ENCODE peak calls at places on chromosomes 5 and 9, in nine cellular contexts. One of them, this sample, is unnamed. For H3K9me3, the result is how much of the 10 kb centered on the place peaks cover.

GRCh38 chr9:129276486-129277260 is 98.6 kb upstream of the IER5L start:
- DNase-seq in mucosa of descending colon: no peak
- DNase-seq in IMR-90: no peak
- DNase-seq in neural progenitor cell: peak
- DNase-seq in left ventricle myocardium inferior: no peak
- DNase-seq in fibroblast of lung: no peak
- DNase-seq in suprapubic skin: no peak
- DNase-seq in tibial nerve: no peak
- DNase-seq in uterus: peak
- DNase-seq in this sample: no peak

GRCh38 chr9:112288029-112288428 is 45.4 kb downstream of the PTBP3 start:
- DNase-seq in uterus: no peak
- DNase-seq in left ventricle myocardium inferior: no peak
- DNase-seq in neural progenitor cell: no peak
- DNase-seq in suprapubic skin: no peak
- DNase-seq in fibroblast of lung: no peak
- DNase-seq in tibial nerve: no peak
- DNase-seq in mucosa of descending colon: no peak
- DNase-seq in IMR-90: peak
- DNase-seq in this sample: no peak

GRCh38 chr9:98777618-98778017 is 18.7 kb downstream of the ANKS6 start:
- DNase-seq in fibroblast of lung: no peak
- DNase-seq in left ventricle myocardium inferior: no peak
- DNase-seq in IMR-90: no peak
- DNase-seq in suprapubic skin: no peak
- DNase-seq in tibial nerve: no peak
- DNase-seq in uterus: no peak
- DNase-seq in mucosa of descending colon: no peak
- DNase-seq in neural progenitor cell: no peak
- DNase-seq in this sample: no peak

GRCh38 chr9:92482336-92482735 is at the start of gene ASPN:
- DNase-seq in IMR-90: peak
- DNase-seq in uterus: no peak
- DNase-seq in tibial nerve: no peak
- DNase-seq in neural progenitor cell: no peak
- DNase-seq in suprapubic skin: no peak
- DNase-seq in left ventricle myocardium inferior: no peak
- DNase-seq in mucosa of descending colon: no peak
- DNase-seq in fibroblast of lung: peak
- DNase-seq in this sample: no peak

GRCh38 chr5:149750596-149750995 is 20.5 kb downstream of the PPARGC1B start:
- DNase-seq in neural progenitor cell: no peak
- DNase-seq in fibroblast of lung: no peak
- DNase-seq in tibial nerve: no peak
- DNase-seq in left ventricle myocardium inferior: no peak
- DNase-seq in suprapubic skin: no peak
- DNase-seq in mucosa of descending colon: no peak
- DNase-seq in uterus: no peak
- DNase-seq in IMR-90: no peak
- DNase-seq in this sample: no peak

GRCh38 chr5:135063511-135064234 is 29.6 kb upstream of the PITX1 start:
- DNase-seq in tibial nerve: no peak
- DNase-seq in fibroblast of lung: no peak
- DNase-seq in neural progenitor cell: no peak
- DNase-seq in suprapubic skin: no peak
- DNase-seq in IMR-90: no peak
- DNase-seq in left ventricle myocardium inferior: no peak
- DNase-seq in uterus: no peak
- DNase-seq in mucosa of descending colon: no peak
- DNase-seq in this sample: no peak

GRCh38 chr9:17695482-17695881 is 116.6 kb downstream of the SH3GL2 start:
- DNase-seq in IMR-90: no peak
- DNase-seq in fibroblast of lung: no peak
- DNase-seq in tibial nerve: no peak
- DNase-seq in left ventricle myocardium inferior: no peak
- DNase-seq in uterus: no peak
- DNase-seq in neural progenitor cell: no peak
- DNase-seq in mucosa of descending colon: no peak
- DNase-seq in suprapubic skin: no peak
- DNase-seq in this sample: no peak

GRCh38 chr5:33270671-33271070 is 170.1 kb upstream of the TARS1 start:
- DNase-seq in uterus: no peak
- DNase-seq in left ventricle myocardium inferior: no peak
- DNase-seq in suprapubic skin: no peak
- DNase-seq in tibial nerve: no peak
- DNase-seq in mucosa of descending colon: no peak
- DNase-seq in neural progenitor cell: no peak
- DNase-seq in IMR-90: no peak
- DNase-seq in fibroblast of lung: no peak
- DNase-seq in this sample: no peak

GRCh38 chr5:168528521-168529360 is at the start of gene FBLL1:
- DNase-seq in tibial nerve: no peak
- DNase-seq in uterus: no peak
- DNase-seq in mucosa of descending colon: no peak
- DNase-seq in neural progenitor cell: peak
- DNase-seq in suprapubic skin: no peak
- DNase-seq in fibroblast of lung: peak
- DNase-seq in IMR-90: peak
- DNase-seq in left ventricle myocardium inferior: no peak
- DNase-seq in this sample: no peak

GRCh38 chr9:79129865-79130480 is 441.8 kb upstream of the TLE4 start:
- DNase-seq in neural progenitor cell: peak
- DNase-seq in left ventricle myocardium inferior: peak
- DNase-seq in suprapubic skin: no peak
- DNase-seq in tibial nerve: peak
- DNase-seq in IMR-90: peak
- DNase-seq in uterus: peak
- DNase-seq in mucosa of descending colon: peak
- DNase-seq in fibroblast of lung: peak
- DNase-seq in this sample: no peak

GRCh38 chr9:131736440-131736839 is 3.4 kb downstream of the RAPGEF1 start:
- DNase-seq in neural progenitor cell: no peak
- DNase-seq in left ventricle myocardium inferior: no peak
- DNase-seq in suprapubic skin: no peak
- DNase-seq in IMR-90: no peak
- DNase-seq in mucosa of descending colon: no peak
- DNase-seq in tibial nerve: no peak
- DNase-seq in uterus: no peak
- DNase-seq in fibroblast of lung: no peak
- DNase-seq in this sample: no peak

GRCh38 chr5:90020575-90021535 is 388.7 kb downstream of the CETN3 start:
- DNase-seq in neural progenitor cell: no peak
- DNase-seq in left ventricle myocardium inferior: no peak
- DNase-seq in suprapubic skin: no peak
- DNase-seq in mucosa of descending colon: no peak
- DNase-seq in fibroblast of lung: peak
- DNase-seq in uterus: no peak
- DNase-seq in tibial nerve: no peak
- DNase-seq in IMR-90: peak
- DNase-seq in this sample: no peak

GRCh38 chr9:129994947-129995346 is 48.0 kb downstream of the FNBP1 start:
- DNase-seq in neural progenitor cell: no peak
- DNase-seq in mucosa of descending colon: no peak
- DNase-seq in IMR-90: no peak
- DNase-seq in left ventricle myocardium inferior: no peak
- DNase-seq in suprapubic skin: no peak
- DNase-seq in tibial nerve: no peak
- DNase-seq in fibroblast of lung: peak
- DNase-seq in uterus: no peak
- DNase-seq in this sample: no peak

GRCh38 chr5:134263801-134264200 is 37.9 kb upstream of the PPP2CA start:
- DNase-seq in suprapubic skin: no peak
- DNase-seq in mucosa of descending colon: no peak
- DNase-seq in fibroblast of lung: no peak
- DNase-seq in left ventricle myocardium inferior: no peak
- DNase-seq in tibial nerve: no peak
- DNase-seq in IMR-90: no peak
- DNase-seq in uterus: no peak
- DNase-seq in neural progenitor cell: no peak
- DNase-seq in this sample: no peak

GRCh38 chr5:33997331-33997983 is 10.4 kb downstream of the AMACR start:
- DNase-seq in left ventricle myocardium inferior: no peak
- DNase-seq in suprapubic skin: peak
- DNase-seq in neural progenitor cell: peak
- DNase-seq in mucosa of descending colon: peak
- DNase-seq in fibroblast of lung: peak
- DNase-seq in uterus: peak
- DNase-seq in tibial nerve: peak
- DNase-seq in IMR-90: peak
- DNase-seq in this sample: peak

GRCh38 chr5:127878174-127878750 is 175.1 kb downstream of the CCDC192 start:
- DNase-seq in neural progenitor cell: peak
- DNase-seq in mucosa of descending colon: peak
- DNase-seq in fibroblast of lung: peak
- DNase-seq in suprapubic skin: no peak
- DNase-seq in uterus: no peak
- DNase-seq in IMR-90: peak
- DNase-seq in left ventricle myocardium inferior: peak
- DNase-seq in tibial nerve: no peak
- DNase-seq in this sample: no peak

GRCh38 chr5:92644271-92644886 is 936.6 kb downstream of the NR2F1-AS1 start:
- DNase-seq in uterus: no peak
- DNase-seq in left ventricle myocardium inferior: no peak
- DNase-seq in mucosa of descending colon: no peak
- DNase-seq in neural progenitor cell: peak
- DNase-seq in tibial nerve: no peak
- DNase-seq in suprapubic skin: no peak
- DNase-seq in IMR-90: no peak
- DNase-seq in fibroblast of lung: no peak
- DNase-seq in this sample: no peak

GRCh38 chr9:126663661-126664072 is 49.9 kb downstream of the LMX1B start:
- DNase-seq in tibial nerve: no peak
- DNase-seq in neural progenitor cell: no peak
- DNase-seq in left ventricle myocardium inferior: peak
- DNase-seq in uterus: no peak
- DNase-seq in fibroblast of lung: no peak
- DNase-seq in suprapubic skin: no peak
- DNase-seq in IMR-90: no peak
- DNase-seq in mucosa of descending colon: no peak
- DNase-seq in this sample: no peak

GRCh38 chr5:174419523-174420132 is 304.8 kb upstream of the MSX2 start:
- DNase-seq in left ventricle myocardium inferior: peak
- DNase-seq in mucosa of descending colon: peak
- DNase-seq in fibroblast of lung: peak
- DNase-seq in tibial nerve: peak
- DNase-seq in IMR-90: peak
- DNase-seq in suprapubic skin: peak
- DNase-seq in neural progenitor cell: peak
- DNase-seq in uterus: peak
- DNase-seq in this sample: peak

GRCh38 chr9:65432722-65433323 is 147.8 kb upstream of the FOXD4L5 start:
- DNase-seq in IMR-90: no peak
- DNase-seq in fibroblast of lung: no peak
- DNase-seq in suprapubic skin: no peak
- DNase-seq in mucosa of descending colon: no peak
- DNase-seq in uterus: no peak
- DNase-seq in tibial nerve: no peak
- DNase-seq in left ventricle myocardium inferior: no peak
- DNase-seq in neural progenitor cell: no peak
- DNase-seq in this sample: no peak
- H3K9me3 ChIP-seq in IMR-90: under half
- H3K9me3 ChIP-seq in fibroblast of lung: under half
- H3K9me3 ChIP-seq in suprapubic skin: under half
- H3K9me3 ChIP-seq in mucosa of descending colon: half or more
- H3K9me3 ChIP-seq in uterus: under half
- H3K9me3 ChIP-seq in tibial nerve: under half
- H3K9me3 ChIP-seq in left ventricle myocardium inferior: under half
- H3K9me3 ChIP-seq in neural progenitor cell: under half
- H3K9me3 ChIP-seq in this sample: under half

GRCh38 chr5:8981496-8981895 is 564.4 kb downstream of the SEMA5A start:
- DNase-seq in tibial nerve: no peak
- DNase-seq in neural progenitor cell: no peak
- DNase-seq in mucosa of descending colon: no peak
- DNase-seq in IMR-90: peak
- DNase-seq in fibroblast of lung: peak
- DNase-seq in suprapubic skin: no peak
- DNase-seq in uterus: no peak
- DNase-seq in left ventricle myocardium inferior: no peak
- DNase-seq in this sample: no peak
- H3K9me3 ChIP-seq in tibial nerve: under half
- H3K9me3 ChIP-seq in neural progenitor cell: under half
- H3K9me3 ChIP-seq in mucosa of descending colon: under half
- H3K9me3 ChIP-seq in IMR-90: under half
- H3K9me3 ChIP-seq in fibroblast of lung: under half
- H3K9me3 ChIP-seq in suprapubic skin: under half
- H3K9me3 ChIP-seq in uterus: under half
- H3K9me3 ChIP-seq in left ventricle myocardium inferior: under half
- H3K9me3 ChIP-seq in this sample: under half

DNA sequence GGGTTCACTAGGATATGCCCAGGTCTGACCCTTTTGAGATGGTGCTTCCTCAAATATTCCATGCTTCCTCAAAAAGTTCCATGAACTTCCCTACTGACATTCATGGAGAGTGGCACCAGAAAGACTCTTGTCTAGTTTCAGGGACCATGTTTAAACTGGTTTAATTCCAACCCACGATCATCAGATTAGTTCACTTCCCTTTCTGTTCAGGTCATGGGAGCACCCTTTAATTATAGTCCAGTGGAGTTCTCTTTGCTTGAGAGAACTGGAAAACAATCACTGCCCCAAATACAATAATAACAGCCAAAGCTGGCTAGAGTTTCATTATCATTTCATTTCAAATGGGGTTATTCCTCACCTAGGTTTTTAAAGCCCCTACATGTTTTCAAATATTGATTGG is 9.7 kb upstream of the ERBIN start:
- DNase-seq in IMR-90: no peak
- DNase-seq in left ventricle myocardium inferior: no peak
- DNase-seq in suprapubic skin: no peak
- DNase-seq in mucosa of descending colon: no peak
- DNase-seq in tibial nerve: no peak
- DNase-seq in neural progenitor cell: no peak
- DNase-seq in uterus: no peak
- DNase-seq in fibroblast of lung: no peak
- DNase-seq in this sample: no peak
- H3K9me3 ChIP-seq in IMR-90: under half
- H3K9me3 ChIP-seq in left ventricle myocardium inferior: under half
- H3K9me3 ChIP-seq in suprapubic skin: under half
- H3K9me3 ChIP-seq in mucosa of descending colon: under half
- H3K9me3 ChIP-seq in tibial nerve: under half
- H3K9me3 ChIP-seq in neural progenitor cell: under half
- H3K9me3 ChIP-seq in uterus: under half
- H3K9me3 ChIP-seq in fibroblast of lung: under half
- H3K9me3 ChIP-seq in this sample: under half

GRCh38 chr5:40027395-40027794 is 602.6 kb upstream of the DAB2 start:
- DNase-seq in left ventricle myocardium inferior: no peak
- DNase-seq in suprapubic skin: no peak
- DNase-seq in neural progenitor cell: no peak
- DNase-seq in IMR-90: no peak
- DNase-seq in uterus: no peak
- DNase-seq in tibial nerve: no peak
- DNase-seq in fibroblast of lung: no peak
- DNase-seq in mucosa of descending colon: no peak
- DNase-seq in this sample: no peak
- H3K9me3 ChIP-seq in left ventricle myocardium inferior: under half
- H3K9me3 ChIP-seq in suprapubic skin: under half
- H3K9me3 ChIP-seq in neural progenitor cell: under half
- H3K9me3 ChIP-seq in IMR-90: under half
- H3K9me3 ChIP-seq in uterus: under half
- H3K9me3 ChIP-seq in tibial nerve: under half
- H3K9me3 ChIP-seq in fibroblast of lung: under half
- H3K9me3 ChIP-seq in mucosa of descending colon: under half
- H3K9me3 ChIP-seq in this sample: under half

GRCh38 chr9:115966660-115967059 is 186.9 kb upstream of the PAPPA start:
- DNase-seq in neural progenitor cell: no peak
- DNase-seq in IMR-90: no peak
- DNase-seq in mucosa of descending colon: no peak
- DNase-seq in uterus: no peak
- DNase-seq in tibial nerve: no peak
- DNase-seq in suprapubic skin: no peak
- DNase-seq in left ventricle myocardium inferior: no peak
- DNase-seq in fibroblast of lung: no peak
- DNase-seq in this sample: no peak
- H3K9me3 ChIP-seq in neural progenitor cell: under half
- H3K9me3 ChIP-seq in IMR-90: under half
- H3K9me3 ChIP-seq in mucosa of descending colon: under half
- H3K9me3 ChIP-seq in uterus: under half
- H3K9me3 ChIP-seq in tibial nerve: under half
- H3K9me3 ChIP-seq in suprapubic skin: under half
- H3K9me3 ChIP-seq in left ventricle myocardium inferior: under half
- H3K9me3 ChIP-seq in fibroblast of lung: under half
- H3K9me3 ChIP-seq in this sample: under half